ENCODE peak calls at places on chromosomes 5 and 9, in nine cellular contexts. T is neural progenitor cell; I is adrenal gland; Z is endothelial cell; U is fibroblast of the aortic adventitia; H is activated CD8-positive, alpha-beta T cell treated with anti-CD3 and anti-CD28 coated beads for 36 hours; F is body of pancreas; W is stomach; P is uterus. G is an unnamed sample.

GRCh38 chr5:32843532-32843895 is 132.4 kb downstream of the NPR3 start:
- DNase-seq in H (no peak), T (no peak), Z (no peak), I (no peak), P (no peak), U (peak), F (no peak), W (no peak), G (no peak)

GRCh38 chr5:73591102-73591695 is 25.7 kb downstream of the UTP15 start:
- DNase-seq in F (peak), H (peak), U (peak), W (no peak), I (peak), Z (peak), T (peak), P (peak), G (no peak)

GRCh38 chr5:15711881-15712280 is 211.9 kb downstream of the FBXL7 start:
- DNase-seq in H (no peak), F (no peak), T (no peak), W (no peak), I (no peak), U (no peak), P (no peak), Z (no peak), G (no peak)

GRCh38 chr5:165094782-165095181 is 1589.4 kb downstream of the MAT2B start:
- DNase-seq in W (no peak), Z (no peak), U (no peak), P (no peak), I (no peak), H (no peak), T (no peak), F (no peak), G (no peak)

GRCh38 chr5:90650767-90651166 is 92.2 kb downstream of the ADGRV1 start:
- DNase-seq in H (no peak), I (no peak), U (no peak), P (no peak), F (no peak), Z (no peak), T (no peak), W (no peak), G (no peak)

GRCh38 chr5:39201160-39201794 is 18.1 kb downstream of the FYB1 start:
- DNase-seq in F (no peak), P (no peak), I (no peak), W (no peak), H (peak), T (no peak), U (no peak), Z (no peak), G (no peak)

GRCh38 chr9:3136230-3136629 is 292.3 kb upstream of the PUM3 start:
- DNase-seq in U (no peak), H (no peak), P (no peak), I (no peak), W (no peak), F (no peak), Z (no peak), T (no peak), G (no peak)

GRCh38 chr5:7878381-7878873 is 9.5 kb downstream of the MTRR start:
- DNase-seq in U (peak), F (no peak), T (no peak), W (no peak), Z (no peak), I (no peak), P (no peak), H (peak), G (no peak)

GRCh38 chr9:5510360-5510931 is at the start of gene PDCD1LG2:
- DNase-seq in U (peak), P (no peak), Z (no peak), F (no peak), I (no peak), H (peak), T (no peak), W (no peak), G (no peak)

GRCh38 chr9:127049044-127049443 is 73.4 kb downstream of the ANGPTL2 start:
- DNase-seq in W (peak), Z (peak), H (peak), U (peak), P (no peak), I (peak), T (no peak), F (peak), G (peak)

GRCh38 chr5:173705512-173705825 is 89.0 kb upstream of the BOD1 start:
- DNase-seq in P (no peak), H (no peak), Z (no peak), I (no peak), U (no peak), F (no peak), W (no peak), T (no peak), G (no peak)

GRCh38 chr5:163645421-163646416 is 140.3 kb downstream of the MAT2B start:
- DNase-seq in I (no peak), T (no peak), P (no peak), U (no peak), H (no peak), W (no peak), Z (no peak), F (no peak), G (no peak)

GRCh38 chr5:122221857-122222256 is 90.2 kb upstream of the SNCAIP start:
- DNase-seq in I (no peak), W (no peak), H (no peak), F (no peak), T (no peak), P (no peak), U (no peak), Z (no peak), G (no peak)

GRCh38 chr9:34093578-34093977 is 32.9 kb downstream of the DCAF12 start:
- DNase-seq in T (no peak), F (peak), Z (no peak), H (no peak), P (no peak), I (no peak), W (no peak), U (no peak), G (no peak)

GRCh38 chr5:95007953-95008596 is 276.8 kb downstream of the MCTP1 start:
- DNase-seq in Z (no peak), P (no peak), U (no peak), W (no peak), I (no peak), H (no peak), T (no peak), F (no peak), G (no peak)

DNA sequence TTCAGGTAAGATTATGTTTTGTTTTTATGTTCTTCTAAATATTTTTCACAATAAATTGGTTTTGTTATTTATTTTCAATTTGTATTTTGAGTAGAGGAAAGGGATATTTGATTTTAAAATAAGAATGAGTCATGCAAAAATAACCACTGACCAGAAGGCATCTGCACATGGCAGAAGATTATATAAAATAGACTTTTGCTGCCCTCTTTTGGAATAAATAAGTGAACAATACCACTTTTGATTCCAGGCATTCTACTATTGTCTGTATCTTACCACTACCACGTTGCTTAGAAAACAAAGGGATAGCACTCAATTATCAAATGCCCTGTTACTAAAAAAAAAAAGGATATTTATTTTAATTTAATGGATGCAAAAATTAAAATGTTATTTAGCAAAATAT is 227.3 kb upstream of the ITGA1 start:
- DNase-seq in I (no peak), T (no peak), F (no peak), U (peak), P (no peak), H (no peak), W (no peak), Z (no peak), G (no peak)
- TF ChIP-seq CTCF in I (no peak), T (no peak), F (no peak), U (no peak), P (no peak), H (no peak), W (no peak), Z (no peak), G (peak)

DNA sequence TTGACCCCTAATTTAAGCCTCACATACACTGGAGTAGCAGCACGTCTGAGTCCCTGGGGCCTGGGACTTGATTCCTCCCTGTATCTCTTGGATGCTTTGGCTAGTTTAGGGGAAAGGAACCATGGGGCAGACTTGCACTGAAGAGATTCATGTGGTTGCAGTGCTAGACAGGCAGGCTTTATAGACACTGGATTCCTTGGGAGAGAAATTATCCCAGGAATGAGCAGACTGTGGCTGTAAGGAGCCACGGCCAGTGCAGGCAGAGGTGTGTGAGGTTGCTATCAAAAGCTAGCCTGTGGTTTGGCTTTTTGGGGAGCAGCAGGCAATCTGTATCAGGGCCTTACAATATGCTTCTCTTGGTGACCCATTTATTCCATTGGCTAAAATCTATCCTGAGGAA is 20.5 kb upstream of the PITX1 start:
- DNase-seq in P (no peak), U (no peak), W (no peak), T (no peak), Z (no peak), I (no peak), H (no peak), F (no peak), G (no peak)
- TF ChIP-seq CTCF in P (no peak), U (no peak), W (no peak), T (no peak), Z (no peak), I (no peak), H (no peak), F (no peak), G (no peak)

GRCh38 chr5:145243016-145243415 is 592.1 kb downstream of the PRELID2 start:
- DNase-seq in P (no peak), F (no peak), W (no peak), U (no peak), I (no peak), Z (no peak), T (peak), H (no peak), G (no peak)

GRCh38 chr5:145246379-145246778 is 588.8 kb downstream of the PRELID2 start:
- DNase-seq in F (no peak), T (no peak), H (no peak), I (no peak), P (no peak), U (no peak), Z (no peak), W (no peak), G (no peak)

GRCh38 chr5:145245354-145245753 is 589.8 kb downstream of the PRELID2 start:
- DNase-seq in Z (no peak), H (no peak), W (no peak), P (no peak), U (peak), I (no peak), T (peak), F (no peak), G (no peak)

GRCh38 chr5:145244251-145244650 is 590.9 kb downstream of the PRELID2 start:
- DNase-seq in W (no peak), P (no peak), H (no peak), T (no peak), Z (no peak), I (no peak), U (no peak), F (no peak), G (no peak)

GRCh38 chr5:145244788-145245187 is 590.4 kb downstream of the PRELID2 start:
- DNase-seq in P (no peak), F (no peak), Z (no peak), H (no peak), T (no peak), I (no peak), W (no peak), U (peak), G (no peak)
- TF ChIP-seq CTCF in P (no peak), F (no peak), Z (no peak), H (no peak), T (no peak), I (no peak), W (no peak), U (no peak), G (no peak)

GRCh38 chr5:176810687-176811501 is 535 bp downstream of the UNC5A start:
- DNase-seq in Z (no peak), P (no peak), I (no peak), U (no peak), T (no peak), F (no peak), W (no peak), H (peak), G (no peak)

GRCh38 chr5:176813587-176814312 is 3.4 kb downstream of the UNC5A start:
- DNase-seq in U (no peak), H (no peak), W (no peak), T (no peak), F (no peak), I (no peak), P (no peak), Z (no peak), G (no peak)

GRCh38 chr5:176814313-176814685 is 3.9 kb downstream of the UNC5A start:
- DNase-seq in I (no peak), W (no peak), H (no peak), F (no peak), U (no peak), T (no peak), P (no peak), Z (no peak), G (no peak)

GRCh38 chr5:176814836-176815438 is 4.6 kb downstream of the UNC5A start:
- DNase-seq in I (no peak), P (no peak), H (no peak), T (no peak), U (no peak), Z (no peak), W (no peak), F (no peak), G (no peak)

DNA sequence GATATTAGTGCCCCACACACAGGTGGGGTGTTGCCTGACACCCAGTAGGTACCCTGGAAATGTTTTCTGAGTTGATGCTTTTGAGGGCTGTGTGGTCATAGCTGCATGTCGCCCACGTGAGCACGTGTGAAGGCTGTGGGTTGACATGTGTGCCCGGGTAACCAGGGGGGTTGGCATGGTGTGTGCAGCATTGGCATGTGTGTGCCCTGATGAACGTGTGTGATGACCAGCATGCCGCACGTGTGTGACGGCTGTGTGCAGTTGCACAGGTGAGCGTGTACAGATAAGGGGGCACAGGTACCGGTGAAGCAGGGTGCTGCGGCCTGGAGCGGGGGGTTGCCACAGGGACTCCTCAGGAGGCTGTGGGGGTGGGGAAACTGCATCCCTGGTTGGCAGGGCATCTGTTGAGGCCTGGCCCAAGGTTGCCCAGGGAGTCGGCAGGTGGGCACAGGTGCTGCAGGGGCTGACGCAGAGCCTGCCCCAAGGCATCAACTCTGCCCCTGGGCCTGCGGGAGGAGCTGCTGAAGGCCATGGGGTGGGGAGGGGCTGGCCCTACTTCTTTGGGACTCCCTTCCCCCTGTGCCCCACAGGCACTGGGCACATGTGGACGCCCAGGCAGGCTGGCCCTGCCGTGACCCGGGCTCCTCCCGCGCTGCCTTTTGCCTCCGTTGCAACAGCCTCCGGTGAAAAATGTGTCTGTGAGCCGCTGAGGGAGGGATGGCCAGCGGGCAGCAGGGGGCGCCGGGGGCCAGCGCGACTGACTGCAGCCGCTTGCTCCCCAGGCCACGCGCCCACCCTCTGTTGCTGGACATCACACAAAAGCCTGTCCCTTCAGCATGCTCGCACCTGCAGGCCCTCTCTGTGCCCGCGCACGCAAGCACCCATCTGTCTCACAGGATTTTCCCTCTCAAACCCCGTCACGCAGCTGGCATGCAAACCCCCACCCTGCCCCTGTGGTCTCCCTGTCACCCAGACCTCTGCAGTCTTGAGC is 2.2 kb downstream of the UNC5A start:
- DNase-seq in H (peak), P (no peak), U (no peak), I (no peak), Z (peak), W (no peak), F (no peak), T (peak), G (no peak)
- TF ChIP-seq CTCF in H (peak), P (no peak), U (peak), I (peak), Z (peak), W (no peak), F (peak), T (peak), G (peak)

DNA sequence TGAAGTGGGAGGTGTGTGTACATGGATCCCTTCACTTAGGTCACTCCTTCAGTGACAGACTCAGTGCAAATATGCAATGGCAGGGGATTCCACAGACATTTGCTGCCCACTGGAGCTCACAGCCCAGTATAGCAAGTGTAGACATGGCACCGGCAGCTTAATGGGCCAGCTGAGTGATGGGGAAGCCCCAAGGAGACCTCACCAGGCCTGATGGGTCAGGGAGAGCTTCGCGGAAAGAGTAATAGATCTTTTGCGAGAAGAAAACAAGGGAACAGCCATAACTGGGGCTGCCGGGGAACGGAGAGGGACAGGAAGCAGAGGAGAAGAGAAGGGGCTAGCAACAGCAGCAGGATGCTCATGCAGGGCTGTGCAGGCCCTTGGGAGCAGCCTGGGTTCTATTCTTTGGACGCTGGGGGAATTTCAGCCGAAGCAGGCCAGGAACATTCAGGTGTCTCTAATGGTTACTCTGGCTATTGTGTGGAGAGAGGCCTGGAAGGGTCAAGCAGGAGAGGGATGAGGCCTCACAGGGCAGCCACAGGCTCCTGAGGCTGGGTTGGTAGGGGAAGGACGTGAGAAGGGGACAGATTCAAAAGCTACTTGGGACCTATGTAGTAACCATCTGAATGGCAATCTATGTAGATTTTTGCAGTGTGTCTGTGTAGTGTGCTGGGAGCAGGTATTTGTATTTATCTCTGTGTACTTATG is 27.0 kb downstream of the TCF7 start:
- DNase-seq in W (peak), T (no peak), Z (peak), P (no peak), F (peak), I (peak), U (no peak), H (no peak), G (peak)
- TF ChIP-seq CTCF in W (no peak), T (no peak), Z (no peak), P (no peak), F (no peak), I (no peak), U (no peak), H (no peak), G (no peak)

GRCh38 chr5:65037845-65038815 is 269.4 kb downstream of the CWC27 start:
- DNase-seq in H (no peak), F (peak), Z (no peak), P (no peak), U (no peak), W (no peak), I (no peak), T (peak), G (no peak)
- TF ChIP-seq CTCF in H (peak), F (peak), Z (no peak), P (no peak), U (peak), W (no peak), I (peak), T (peak), G (peak)

GRCh38 chr9:133506653-133507038 is 18.1 kb downstream of the MYMK start:
- DNase-seq in T (no peak), F (peak), I (peak), H (no peak), U (peak), Z (no peak), P (no peak), W (peak), G (no peak)
- TF ChIP-seq CTCF in T (no peak), F (peak), I (no peak), H (no peak), U (peak), Z (no peak), P (no peak), W (no peak), G (peak)

DNA sequence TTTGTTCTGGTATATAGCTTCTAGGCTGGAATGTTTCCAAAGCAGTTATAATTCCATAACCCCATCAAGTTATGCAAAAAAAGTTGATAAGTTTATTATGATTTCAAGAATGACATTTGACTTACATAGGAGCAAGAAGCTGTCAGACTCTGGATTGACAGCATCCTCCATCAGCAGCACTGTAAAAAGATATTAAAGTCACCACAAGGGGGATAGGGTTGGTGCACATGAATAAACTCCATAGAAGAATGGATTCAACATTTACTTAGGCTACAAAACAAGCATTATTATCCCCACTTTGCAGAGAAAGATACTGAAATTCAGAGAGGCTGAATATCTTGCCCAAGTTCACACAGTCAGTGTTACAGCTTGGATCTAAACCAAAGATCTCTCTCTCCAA is 208.9 kb upstream of the SLC30A5 start:
- DNase-seq in U (no peak), I (no peak), H (no peak), T (peak), Z (no peak), F (no peak), W (no peak), P (no peak), G (no peak)
- TF ChIP-seq CTCF in U (peak), I (peak), H (peak), T (peak), Z (peak), F (no peak), W (no peak), P (peak), G (peak)

GRCh38 chr5:127299678-127300077 is 9.1 kb downstream of the MEGF10 start:
- DNase-seq in Z (no peak), U (no peak), T (peak), I (no peak), F (no peak), P (no peak), H (no peak), W (no peak), G (no peak)
- TF ChIP-seq CTCF in Z (no peak), U (no peak), T (peak), I (no peak), F (no peak), P (no peak), H (no peak), W (no peak), G (peak)

GRCh38 chr5:93579561-93580386 is 1.2 kb downstream of the NR2F1-AS1 start:
- DNase-seq in W (no peak), U (peak), H (no peak), Z (no peak), F (peak), P (peak), T (peak), I (peak), G (peak)
- TF ChIP-seq CTCF in W (no peak), U (no peak), H (no peak), Z (no peak), F (no peak), P (no peak), T (no peak), I (no peak), G (no peak)